ENCODE peak calls at places on chromosomes 2 and 18, in five cellular contexts. V, H, A, N and G are unnamed samples.

GRCh38 chr2:117789505-117789904 is 25.0 kb upstream of the DDX18 start:
- DNase-seq in A (no peak), H (no peak), N (no peak), V (no peak), G (no peak)

GRCh38 chr18:69935319-69936190 is 12.1 kb downstream of the CD226 start:
- DNase-seq in A (peak; percentile 24), N (no peak), V (no peak), H (no peak), G (peak; percentile 38)

GRCh38 chr2:226797289-226797988 is 2.2 kb downstream of the IRS1 start:
- DNase-seq in V (no peak), H (no peak), A (no peak), N (peak; percentile 77), G (no peak)

GRCh38 chr2:110678457-110679336 is 834 bp upstream of the BUB1 start:
- DNase-seq in H (peak; percentile 6), A (peak; percentile 25), V (no peak), N (peak; percentile 58), G (peak; percentile 32)

GRCh38 chr2:224722777-224723176 is 6.6 kb upstream of the CCDC195 start:
- DNase-seq in H (no peak), A (no peak), V (no peak), N (no peak), G (no peak)

GRCh38 chr2:236634203-236634602 is 64.6 kb downstream of the ACKR3 start:
- DNase-seq in N (no peak), A (no peak), V (no peak), H (no peak), G (no peak)

GRCh38 chr18:55999641-56000040 is 411.6 kb upstream of the TCF4 start:
- DNase-seq in A (no peak), N (no peak), H (no peak), V (no peak), G (no peak)

GRCh38 chr2:176035013-176035691 is 33.1 kb upstream of the LNPK start:
- DNase-seq in A (no peak), H (no peak), V (no peak), N (no peak), G (no peak)

GRCh38 chr2:105239924-105240323 is 1.6 kb upstream of the GPR45 start:
- DNase-seq in N (no peak), A (no peak), V (no peak), H (no peak), G (no peak)

GRCh38 chr18:31721596-31721995 is 37.2 kb upstream of the B4GALT6 start:
- DNase-seq in A (no peak), N (no peak), H (no peak), V (no peak), G (no peak)

GRCh38 chr2:30252723-30253688 is 21.7 kb downstream of the LBH start:
- DNase-seq in A (no peak), H (peak; percentile 50), V (peak; percentile 50), N (peak; percentile 60), G (peak; percentile 44)

GRCh38 chr2:60530660-60531276 is 22.7 kb downstream of the BCL11A start:
- DNase-seq in H (peak; percentile 84), A (peak; percentile 28), V (no peak), N (no peak), G (peak; percentile 59)

GRCh38 chr2:30627162-30627561 is 180.1 kb downstream of the CAPN13 start:
- DNase-seq in N (no peak), A (no peak), V (no peak), H (no peak), G (no peak)

GRCh38 chr2:84829693-84830092 is 51.2 kb downstream of the TRABD2A start:
- DNase-seq in H (no peak), N (no peak), A (no peak), V (no peak), G (no peak)

GRCh38 chr2:89842180-89842908 is 1150.9 kb downstream of the RPIA start:
- DNase-seq in A (peak; percentile 2), V (no peak), N (no peak), H (no peak), G (peak; percentile 5)
- TF ChIP-seq CTCF in A (no peak), V (no peak), N (no peak), H (no peak), G (no peak)

GRCh38 chr2:38263293-38263692 is 113.8 kb downstream of the ATL2 start:
- DNase-seq in N (no peak), A (no peak), V (no peak), H (no peak), G (no peak)

GRCh38 chr2:38262514-38262871 is 114.6 kb downstream of the ATL2 start:
- DNase-seq in N (no peak), H (no peak), V (no peak), A (no peak), G (no peak)

GRCh38 chr2:38260972-38261371 is 116.1 kb downstream of the ATL2 start:
- DNase-seq in A (no peak), H (no peak), N (no peak), V (no peak), G (no peak)

GRCh38 chr2:38261569-38262513 is 115.2 kb downstream of the ATL2 start:
- DNase-seq in A (peak; percentile 26), N (no peak), H (no peak), V (no peak), G (peak; percentile 41)

DNA sequence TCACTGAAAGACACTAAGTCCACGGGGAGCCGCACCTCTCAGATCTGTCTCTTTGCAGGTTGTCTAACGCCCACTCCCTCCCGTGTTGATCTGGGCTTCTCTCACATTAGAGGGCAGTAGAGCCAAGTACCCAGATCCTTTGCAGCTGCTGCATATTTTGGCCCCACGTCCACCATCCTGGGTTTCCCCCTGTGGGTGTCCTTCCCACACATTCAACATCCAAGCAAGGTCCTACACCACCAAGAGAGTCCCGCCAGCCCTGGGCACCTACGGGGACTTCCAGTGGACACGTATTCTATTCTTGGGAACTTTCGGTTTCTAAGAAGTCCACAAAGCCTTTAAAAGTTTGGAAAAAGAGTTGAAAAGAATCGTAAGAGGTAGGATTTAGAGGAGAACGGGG is 116.6 kb downstream of the ATL2 start:
- DNase-seq in N (no peak), A (peak; percentile 22), V (no peak), H (no peak), G (peak; percentile 28)
- TF ChIP-seq CTCF in N (no peak), A (no peak), V (no peak), H (no peak), G (no peak)

GRCh38 chr2:174138161-174138560 is 110.2 kb downstream of the OLA1 start:
- DNase-seq in H (no peak), N (no peak), A (no peak), V (no peak), G (no peak)
- TF ChIP-seq CTCF in H (no peak), N (no peak), A (no peak), V (peak; percentile 34), G (no peak)

GRCh38 chr2:69070987-69071386 is 58.0 kb downstream of the ANTXR1 start:
- DNase-seq in A (no peak), V (no peak), N (no peak), H (no peak), G (no peak)
- TF ChIP-seq CTCF in A (no peak), V (no peak), N (no peak), H (no peak), G (no peak)